ENCODE peak calls at places on chromosomes 1 and 21, in ten cellular contexts. S is Panc1, T is fibroblast of lung, L is right cardiac atrium, Q is cardiac fibroblast, A is heart right ventricle, E is body of pancreas, H is esophagus squamous epithelium, P is WERI-Rb-1, B is transverse colon. J is an unnamed sample.

GRCh38 chr1:22665752-22666151 is 12.7 kb downstream of the C1QB start:
- DNase-seq in P (peak), L (no peak), B (peak), E (no peak), Q (peak), T (peak), A (no peak), H (no peak), S (no peak), J (no peak)

GRCh38 chr1:162070094-162070748 is 730 bp downstream of the NOS1AP start:
- DNase-seq in P (peak), E (peak), B (peak), H (no peak), S (no peak), T (no peak), L (no peak), Q (no peak), A (no peak), J (no peak)

GRCh38 chr1:41005876-41006275 is 15.6 kb downstream of the SLFNL1 start:
- DNase-seq in T (peak), A (no peak), Q (no peak), P (no peak), S (no peak), E (no peak), B (no peak), L (no peak), H (no peak), J (no peak)

GRCh38 chr1:239317948-239318347 is 68.4 kb upstream of the CHRM3 start:
- DNase-seq in S (no peak), T (no peak), E (no peak), H (no peak), L (no peak), P (no peak), Q (no peak), B (no peak), A (no peak), J (no peak)

GRCh38 chr1:44276901-44277300 is 63.6 kb downstream of the DMAP1 start:
- DNase-seq in E (no peak), H (no peak), L (no peak), A (no peak), S (no peak), P (no peak), T (peak), B (no peak), Q (no peak), J (no peak)

GRCh38 chr21:36913247-36914169 is 53.0 kb downstream of the HLCS start:
- DNase-seq in B (no peak), S (no peak), E (no peak), T (no peak), Q (no peak), L (no peak), A (no peak), P (no peak), H (no peak), J (no peak)

GRCh38 chr1:212567676-212568075 is 40.9 kb upstream of the ATF3 start:
- DNase-seq in Q (no peak), B (no peak), H (no peak), S (no peak), E (no peak), L (no peak), A (no peak), P (no peak), T (no peak), J (no peak)

GRCh38 chr1:226473325-226473724 is 65.4 kb upstream of the PARP1 start:
- DNase-seq in A (no peak), B (no peak), T (no peak), E (no peak), H (no peak), S (no peak), Q (no peak), L (no peak), P (no peak), J (no peak)

GRCh38 chr1:228459091-228459993 is 27.8 kb upstream of the RNF187 start:
- DNase-seq in P (peak), H (no peak), E (peak), L (peak), T (peak), B (peak), S (no peak), Q (peak), A (peak), J (no peak)

GRCh38 chr1:177001556-177001955 is 163.0 kb downstream of the ASTN1 start:
- DNase-seq in Q (no peak), T (no peak), H (no peak), A (no peak), B (no peak), P (no peak), E (no peak), L (no peak), S (no peak), J (no peak)

GRCh38 chr1:8915446-8915845 is 30.2 kb upstream of the CA6 start:
- DNase-seq in T (no peak), Q (no peak), E (no peak), H (no peak), P (no peak), A (no peak), B (no peak), L (no peak), S (no peak), J (no peak)

GRCh38 chr1:203791498-203791897 is 3.9 kb upstream of the ZBED6 start:
- DNase-seq in Q (no peak), S (no peak), B (no peak), H (no peak), E (no peak), P (no peak), T (peak), L (no peak), A (no peak), J (no peak)

DNA sequence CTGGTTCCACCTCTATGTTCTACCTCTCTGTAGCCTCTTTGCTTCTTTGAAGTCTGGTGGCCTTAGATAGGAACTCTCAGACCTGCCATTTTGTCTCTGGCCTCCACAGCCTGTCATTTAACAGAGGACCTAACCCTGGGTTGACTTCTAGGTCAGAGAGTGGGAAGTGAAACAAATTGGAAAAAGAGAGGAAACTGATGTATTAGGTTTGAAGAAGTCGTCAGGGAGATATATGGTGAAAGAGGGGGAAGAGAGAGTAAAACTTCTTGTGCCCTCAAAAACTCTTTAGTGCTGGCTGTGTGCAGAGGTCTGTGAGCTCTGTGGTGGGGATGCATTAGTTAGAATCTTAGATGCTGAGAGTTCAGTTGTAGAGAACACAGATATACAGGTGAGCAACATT is 30.2 kb upstream of the CD1D start:
- DNase-seq in L (no peak), A (no peak), T (no peak), S (no peak), E (no peak), P (no peak), Q (no peak), B (no peak), H (no peak), J (no peak)
- H3K4me3 ChIP-seq in L (no peak), A (no peak), T (no peak), S (no peak), E (no peak), P (no peak), Q (no peak), B (no peak), H (no peak), J (no peak)

DNA sequence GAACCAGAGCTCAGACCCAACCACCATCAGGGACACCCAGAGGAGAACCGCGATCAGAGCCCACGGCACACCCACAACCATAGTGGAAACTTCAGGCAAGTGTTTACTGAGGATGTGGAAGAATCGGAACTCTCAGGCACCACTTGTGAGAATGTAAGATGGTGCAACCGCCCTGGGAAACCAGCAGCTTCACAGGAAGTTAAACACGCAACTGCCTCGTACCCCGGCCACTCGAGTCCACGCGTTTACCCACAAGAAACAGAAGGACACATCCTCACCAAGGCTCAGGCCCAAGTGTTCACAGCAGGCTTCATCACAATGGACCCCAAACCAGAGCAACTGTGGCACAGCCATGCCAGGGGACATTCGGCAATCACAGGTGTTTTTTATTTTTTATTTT is 51.4 kb upstream of the COL6A2 start:
- DNase-seq in B (no peak), E (peak), P (no peak), S (no peak), L (no peak), Q (no peak), T (no peak), A (no peak), H (no peak), J (no peak)
- H3K4me3 ChIP-seq in B (no peak), E (no peak), P (no peak), S (no peak), L (no peak), Q (no peak), T (no peak), A (no peak), H (no peak), J (no peak)

GRCh38 chr1:164756741-164757140 is 197.8 kb downstream of the PBX1 start:
- DNase-seq in H (no peak), T (no peak), P (no peak), B (no peak), L (no peak), E (no peak), S (no peak), A (no peak), Q (no peak), J (no peak)
- H3K4me3 ChIP-seq in H (no peak), T (no peak), P (no peak), B (no peak), L (no peak), E (no peak), S (no peak), A (no peak), Q (no peak), J (no peak)

DNA sequence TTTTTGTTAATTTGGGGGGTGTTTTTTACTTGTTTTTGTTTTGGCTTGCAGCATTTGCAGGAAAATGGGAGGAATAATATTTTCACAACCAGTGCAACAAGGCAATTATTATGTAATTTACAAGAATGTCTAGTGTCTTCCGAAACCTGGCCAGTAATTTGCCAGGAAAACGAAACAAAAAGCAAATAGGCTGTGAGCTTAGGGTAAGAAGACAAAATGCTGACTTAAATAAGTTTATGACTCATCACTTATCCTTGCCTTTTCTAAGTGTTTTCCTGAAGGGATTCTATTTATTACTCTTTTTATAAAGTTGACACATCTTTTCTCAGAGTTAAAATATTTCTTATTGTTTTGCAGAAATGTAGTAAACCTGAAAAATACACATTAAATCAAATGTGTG is 49.8 kb downstream of the KCNT2 start:
- DNase-seq in L (no peak), P (no peak), A (peak), B (no peak), H (no peak), S (no peak), E (no peak), Q (peak), T (peak), J (peak)
- H3K4me3 ChIP-seq in L (peak), P (no peak), A (no peak), B (peak), H (no peak), S (no peak), E (no peak), Q (peak), T (peak), J (no peak)

GRCh38 chr1:18868354-18868753 is 8.9 kb upstream of the TAS1R2 start:
- DNase-seq in P (no peak), Q (no peak), L (no peak), S (no peak), E (no peak), H (no peak), A (no peak), T (no peak), B (no peak), J (no peak)

GRCh38 chr1:18866846-18867245 is 7.4 kb upstream of the TAS1R2 start:
- DNase-seq in Q (no peak), H (no peak), P (no peak), S (no peak), T (no peak), B (no peak), E (no peak), A (no peak), L (no peak), J (no peak)

GRCh38 chr1:18861590-18861989 is 2.1 kb upstream of the TAS1R2 start:
- DNase-seq in Q (no peak), S (no peak), L (no peak), B (no peak), P (no peak), E (no peak), A (no peak), H (no peak), T (no peak), J (no peak)

GRCh38 chr1:18866314-18866713 is 6.9 kb upstream of the TAS1R2 start:
- DNase-seq in L (no peak), Q (no peak), B (no peak), H (no peak), S (no peak), T (no peak), A (no peak), E (no peak), P (no peak), J (no peak)

GRCh38 chr1:18865176-18865575 is 5.7 kb upstream of the TAS1R2 start:
- DNase-seq in L (no peak), A (no peak), Q (no peak), B (no peak), T (no peak), S (no peak), P (no peak), E (no peak), H (no peak), J (no peak)
- H3K4me3 ChIP-seq in L (no peak), A (no peak), Q (no peak), B (no peak), T (no peak), S (no peak), P (no peak), E (no peak), H (no peak), J (no peak)

DNA sequence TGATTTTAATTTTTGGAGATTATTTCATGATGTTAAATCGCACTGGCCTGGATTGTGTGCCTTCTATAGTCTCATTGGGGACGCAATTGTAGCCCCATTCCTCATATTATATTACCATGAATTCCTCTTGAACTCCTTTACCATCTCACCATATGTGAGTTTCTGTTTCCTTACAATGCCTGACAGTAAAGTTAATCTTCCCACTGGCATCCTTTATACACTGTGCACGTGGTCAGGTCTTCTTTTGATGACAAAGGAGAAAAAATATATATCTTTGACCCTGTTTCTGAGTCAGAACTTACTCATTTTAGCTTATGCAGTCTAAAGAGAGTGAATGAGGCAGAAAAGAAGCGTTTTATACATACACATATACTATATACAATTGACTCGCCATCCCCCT is 774 bp upstream of the ABL2 start:
- DNase-seq in H (no peak), L (no peak), A (no peak), S (no peak), Q (peak), T (peak), E (no peak), B (no peak), P (no peak), J (peak)
- H3K4me3 ChIP-seq in H (no peak), L (peak), A (no peak), S (peak), Q (peak), T (peak), E (peak), B (peak), P (peak), J (peak)

DNA sequence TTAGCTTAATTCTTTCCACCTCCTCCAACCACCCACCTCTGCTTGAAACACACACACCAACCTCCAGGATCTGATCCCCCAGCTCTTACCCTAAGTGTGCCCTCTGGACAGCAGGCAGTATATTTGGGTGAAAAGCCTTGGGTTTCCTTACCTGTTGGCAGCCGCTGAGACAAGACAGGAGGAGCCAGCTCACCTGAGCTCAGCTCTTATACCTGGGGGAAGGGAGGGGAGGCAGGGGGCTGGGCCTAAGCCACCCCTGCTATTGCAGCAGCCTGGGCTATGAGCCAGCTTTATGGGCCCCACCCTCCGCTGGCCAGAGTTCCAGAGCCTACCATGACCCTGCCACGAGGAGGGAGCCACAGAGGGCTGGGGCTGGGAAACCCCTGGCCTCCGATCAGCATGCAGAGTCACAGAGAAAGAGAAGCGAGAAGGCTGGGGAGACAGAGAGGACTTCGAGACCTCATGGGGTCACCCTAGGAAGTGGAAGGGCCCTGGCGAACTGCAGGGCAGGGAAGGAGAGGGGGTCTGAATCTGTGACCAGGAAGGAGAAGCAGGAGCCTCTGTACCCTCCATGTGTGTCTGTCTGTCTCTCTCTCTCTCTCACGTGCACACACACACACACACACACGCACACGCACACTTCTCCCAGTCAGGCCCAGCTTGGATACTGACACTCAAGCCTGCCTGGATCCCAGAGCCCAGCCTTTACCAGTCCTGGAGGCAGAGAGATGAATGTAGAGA is at the start of gene S100A14:
- DNase-seq in Q (no peak), H (no peak), A (no peak), P (no peak), T (no peak), E (peak), S (no peak), L (peak), B (peak), J (no peak)
- H3K4me3 ChIP-seq in Q (no peak), H (peak), A (no peak), P (no peak), T (no peak), E (no peak), S (no peak), L (no peak), B (peak), J (no peak)

GRCh38 chr21:45019076-45019886 is 55.1 kb upstream of the ADARB1 start:
- DNase-seq in S (no peak), H (no peak), T (peak), Q (no peak), A (no peak), E (no peak), B (peak), P (no peak), L (peak), J (no peak)
- H3K4me3 ChIP-seq in S (no peak), H (peak), T (no peak), Q (no peak), A (peak), E (no peak), B (peak), P (no peak), L (peak), J (no peak)